ENCODE peak calls at places on chromosomes 1 and 21, in five cellular contexts. B is stimulated activated CD4-positive, alpha-beta T cell treated with anti-CD3 and anti-CD28 coated beads, Interleukin-1b, Interleukin-23, amount 100 ng/mL, for 24 hours; Z is natural killer cell; T is AG09309; O is anterior cingulate cortex. Q is an unnamed sample.
A peak's percentile ranks its signal among the peaks of the same experiment; 100 is the strongest.

GRCh38 chr1:30444850-30445249 is 278.5 kb downstream of the MATN1 start:
- DNase-seq in B (no peak), Z (no peak), T (no peak), O (no peak), Q (no peak)

GRCh38 chr1:176379626-176380339 is 83.2 kb upstream of the PAPPA2 start:
- DNase-seq in B (no peak), Z (no peak), T (no peak), O (no peak), Q (no peak)

GRCh38 chr1:212323065-212323464 is 37.9 kb downstream of the PPP2R5A start:
- DNase-seq in B (no peak), Z (no peak), T (no peak), O (no peak), Q (no peak)

GRCh38 chr1:163291461-163291860 is 30.3 kb upstream of the NUF2 start:
- DNase-seq in B (no peak), Z (no peak), T (no peak), O (no peak), Q (no peak)

GRCh38 chr1:109218516-109218915 is 4.8 kb downstream of the SARS1 start:
- DNase-seq in B (no peak), Z (no peak), T (no peak), O (no peak), Q (no peak)

GRCh38 chr1:3283849-3284248 is 170.6 kb upstream of the ARHGEF16 start:
- DNase-seq in B (no peak), Z (no peak), T (no peak), O (no peak), Q (no peak)

GRCh38 chr21:41207401-41208388 is 39.7 kb downstream of the BACE2 start:
- DNase-seq in B (no peak), Z (no peak), T (peak; percentile 34), O (no peak), Q (no peak)

GRCh38 chr1:8817413-8818324 is at the start of gene RERE:
- DNase-seq in B (peak; percentile 87), Z (peak; percentile 98), T (peak; percentile 69), O (peak; percentile 73), Q (peak; percentile 94)

GRCh38 chr1:165257969-165258459 is 98.5 kb downstream of the LMX1A start:
- DNase-seq in B (no peak), Z (no peak), T (peak; percentile 14), O (no peak), Q (peak; percentile 19)

GRCh38 chr1:6271554-6271953 is 10.7 kb upstream of the GPR153 start:
- DNase-seq in B (no peak), Z (no peak), T (no peak), O (no peak), Q (no peak)

GRCh38 chr1:109498161-109498801 is 4.4 kb downstream of the CYB561D1 start:
- DNase-seq in B (no peak), Z (no peak), T (no peak), O (no peak), Q (no peak)

GRCh38 chr1:209618291-209618690 is 33.9 kb downstream of the LAMB3 start:
- DNase-seq in B (no peak), Z (no peak), T (no peak), O (no peak), Q (no peak)

GRCh38 chr1:171210355-171210754 is 25.3 kb downstream of the FMO2 start:
- DNase-seq in B (no peak), Z (no peak), T (no peak), O (no peak), Q (no peak)

GRCh38 chr1:89607888-89608626 is 24.9 kb upstream of the LRRC8C start:
- DNase-seq in B (no peak), Z (peak; percentile 46), T (no peak), O (no peak), Q (no peak)

GRCh38 chr21:42534901-42535378 is 21.3 kb downstream of the SLC37A1 start:
- DNase-seq in B (no peak), Z (no peak), T (no peak), O (no peak), Q (no peak)

GRCh38 chr1:54888080-54888733 is 1.2 kb upstream of the DHCR24 start:
- DNase-seq in B (no peak), Z (no peak), T (no peak), O (no peak), Q (no peak)

GRCh38 chr1:101261629-101262028 is 24.8 kb downstream of the S1PR1 start:
- DNase-seq in B (no peak), Z (no peak), T (no peak), O (no peak), Q (no peak)

GRCh38 chr1:155961937-155962336 is 16.4 kb downstream of the ARHGEF2 start:
- DNase-seq in B (no peak), Z (peak; percentile 39), T (peak; percentile 83), O (no peak), Q (no peak)

GRCh38 chr1:13730751-13731482 is 30.9 kb downstream of the PRDM2 start:
- DNase-seq in B (peak; percentile 49), Z (peak; percentile 58), T (no peak), O (no peak), Q (peak; percentile 14)

GRCh38 chr21:32333953-32334673 is 35.5 kb downstream of the MRAP start:
- DNase-seq in B (no peak), Z (no peak), T (no peak), O (no peak), Q (no peak)

GRCh38 chr1:231629132-231629531 is 2.5 kb downstream of the DISC1 start:
- DNase-seq in B (no peak), Z (no peak), T (no peak), O (no peak), Q (no peak)

GRCh38 chr1:183996036-183996376 is 41.5 kb downstream of the COLGALT2 start:
- DNase-seq in B (no peak), Z (no peak), T (no peak), O (no peak), Q (no peak)

GRCh38 chr21:35005077-35005476 is 44.0 kb downstream of the RUNX1 start:
- DNase-seq in B (no peak), Z (no peak), T (no peak), O (no peak), Q (no peak)

GRCh38 chr1:56068908-56069307 is 510.5 kb downstream of the PLPP3 start:
- DNase-seq in B (no peak), Z (no peak), T (no peak), O (no peak), Q (no peak)

GRCh38 chr1:208176654-208177053 is 67.5 kb downstream of the PLXNA2 start:
- DNase-seq in B (no peak), Z (no peak), T (no peak), O (no peak), Q (no peak)

GRCh38 chr1:9573723-9574122 is 15.0 kb upstream of the TMEM201 start:
- DNase-seq in B (no peak), Z (no peak), T (no peak), O (no peak), Q (peak; percentile 20)

GRCh38 chr1:64920936-64921589 is 45.3 kb downstream of the JAK1 start:
- DNase-seq in B (no peak), Z (no peak), T (no peak), O (no peak), Q (no peak)

GRCh38 chr1:8096105-8097011 is 70.2 kb upstream of the ERRFI1 start:
- DNase-seq in B (no peak), Z (no peak), T (peak; percentile 67), O (no peak), Q (no peak)

GRCh38 chr1:51237714-51238403 is 1.8 kb downstream of the RNF11 start:
- DNase-seq in B (no peak), Z (no peak), T (no peak), O (no peak), Q (no peak)

GRCh38 chr1:59915516-59915915 is 11.1 kb downstream of the CYP2J2 start:
- DNase-seq in B (no peak), Z (no peak), T (no peak), O (no peak), Q (no peak)

GRCh38 chr21:41722052-41723018 is 44.5 kb downstream of the RIPK4 start:
- DNase-seq in B (no peak), Z (no peak), T (no peak), O (no peak), Q (no peak)

GRCh38 chr1:8395433-8395866 is 77.5 kb downstream of the SLC45A1 start:
- DNase-seq in B (no peak), Z (no peak), T (no peak), O (no peak), Q (no peak)

GRCh38 chr21:45478115-45478801 is 64.0 kb downstream of the SLC19A1 start:
- DNase-seq in B (peak; percentile 59), Z (peak; percentile 69), T (no peak), O (peak; percentile 11), Q (peak; percentile 43)

GRCh38 chr21:33015091-33015490 is 10.6 kb upstream of the OLIG2 start:
- DNase-seq in B (no peak), Z (no peak), T (no peak), O (no peak), Q (no peak)

GRCh38 chr1:153956997-153957715 is 1.3 kb downstream of the CRTC2 start:
- DNase-seq in B (no peak), Z (no peak), T (no peak), O (no peak), Q (no peak)

Q was measured in NCI-H2227 treated with DMSO at 0.1 percent for 48 hours.